ENCODE peak calls at places on chromosomes 16 and 17, in eight cellular contexts. One of them, this sample, is unnamed.

GRCh38 chr16:17320009-17320408 is 150.8 kb downstream of the XYLT1 start:
- DNase-seq in transverse colon: no peak
- DNase-seq in MM.1S: no peak
- DNase-seq in A549: no peak
- DNase-seq in left ventricle myocardium inferior: no peak
- DNase-seq in AG10803: no peak
- DNase-seq in testis: no peak
- DNase-seq in fibroblast of pulmonary artery: no peak
- DNase-seq in this sample: no peak

GRCh38 chr17:73396429-73397277 is 84.9 kb upstream of the CDC42EP4 start:
- DNase-seq in A549: no peak
- DNase-seq in MM.1S: no peak
- DNase-seq in transverse colon: no peak
- DNase-seq in fibroblast of pulmonary artery: no peak
- DNase-seq in AG10803: no peak
- DNase-seq in testis: no peak
- DNase-seq in left ventricle myocardium inferior: no peak
- DNase-seq in this sample: no peak

GRCh38 chr17:10618202-10618635 is 38.9 kb downstream of the MYH3 start:
- DNase-seq in A549: peak
- DNase-seq in left ventricle myocardium inferior: peak
- DNase-seq in AG10803: peak
- DNase-seq in fibroblast of pulmonary artery: peak
- DNase-seq in MM.1S: peak
- DNase-seq in transverse colon: peak
- DNase-seq in testis: peak
- DNase-seq in this sample: peak

GRCh38 chr17:73985466-73986015 is 217.9 kb upstream of the RPL38 start:
- DNase-seq in A549: no peak
- DNase-seq in MM.1S: no peak
- DNase-seq in transverse colon: no peak
- DNase-seq in testis: no peak
- DNase-seq in left ventricle myocardium inferior: no peak
- DNase-seq in fibroblast of pulmonary artery: no peak
- DNase-seq in AG10803: no peak
- DNase-seq in this sample: no peak

GRCh38 chr17:31493656-31494155 is 102.2 kb downstream of the RAB11FIP4 start:
- DNase-seq in A549: no peak
- DNase-seq in transverse colon: peak
- DNase-seq in fibroblast of pulmonary artery: no peak
- DNase-seq in left ventricle myocardium inferior: no peak
- DNase-seq in AG10803: no peak
- DNase-seq in testis: no peak
- DNase-seq in MM.1S: no peak
- DNase-seq in this sample: no peak

GRCh38 chr17:80866050-80866793 is 125.4 kb upstream of the CHMP6 start:
- DNase-seq in MM.1S: peak
- DNase-seq in testis: peak
- DNase-seq in transverse colon: peak
- DNase-seq in AG10803: peak
- DNase-seq in left ventricle myocardium inferior: peak
- DNase-seq in fibroblast of pulmonary artery: peak
- DNase-seq in A549: peak
- DNase-seq in this sample: peak

GRCh38 chr16:85715169-85716015 is 26.6 kb upstream of the GINS2 start:
- DNase-seq in fibroblast of pulmonary artery: peak
- DNase-seq in left ventricle myocardium inferior: no peak
- DNase-seq in A549: no peak
- DNase-seq in transverse colon: no peak
- DNase-seq in AG10803: no peak
- DNase-seq in testis: no peak
- DNase-seq in MM.1S: no peak
- DNase-seq in this sample: no peak

GRCh38 chr17:74228326-74228978 is 15.1 kb downstream of the TTYH2 start:
- DNase-seq in A549: no peak
- DNase-seq in fibroblast of pulmonary artery: no peak
- DNase-seq in left ventricle myocardium inferior: no peak
- DNase-seq in AG10803: no peak
- DNase-seq in MM.1S: no peak
- DNase-seq in testis: no peak
- DNase-seq in transverse colon: no peak
- DNase-seq in this sample: no peak

GRCh38 chr17:82551779-82552457 is 32.4 kb downstream of the FOXK2 start:
- DNase-seq in A549: peak
- DNase-seq in testis: peak
- DNase-seq in MM.1S: peak
- DNase-seq in transverse colon: peak
- DNase-seq in AG10803: peak
- DNase-seq in left ventricle myocardium inferior: peak
- DNase-seq in fibroblast of pulmonary artery: peak
- DNase-seq in this sample: peak

GRCh38 chr17:57442914-57443571 is 186.7 kb downstream of the MSI2 start:
- DNase-seq in fibroblast of pulmonary artery: no peak
- DNase-seq in testis: peak
- DNase-seq in transverse colon: peak
- DNase-seq in AG10803: peak
- DNase-seq in MM.1S: no peak
- DNase-seq in A549: no peak
- DNase-seq in left ventricle myocardium inferior: peak
- DNase-seq in this sample: no peak

GRCh38 chr17:82400830-82401229 is 17.3 kb upstream of the HEXD start:
- DNase-seq in A549: no peak
- DNase-seq in testis: no peak
- DNase-seq in AG10803: peak
- DNase-seq in transverse colon: peak
- DNase-seq in left ventricle myocardium inferior: peak
- DNase-seq in fibroblast of pulmonary artery: no peak
- DNase-seq in MM.1S: peak
- DNase-seq in this sample: peak

GRCh38 chr17:1039511-1040215 is 42.7 kb downstream of the TIMM22 start:
- DNase-seq in AG10803: no peak
- DNase-seq in fibroblast of pulmonary artery: peak
- DNase-seq in transverse colon: peak
- DNase-seq in left ventricle myocardium inferior: peak
- DNase-seq in A549: no peak
- DNase-seq in MM.1S: no peak
- DNase-seq in testis: peak
- DNase-seq in this sample: no peak

GRCh38 chr17:7912927-7913524 is 3.1 kb downstream of the RNF227 start:
- DNase-seq in fibroblast of pulmonary artery: peak
- DNase-seq in testis: peak
- DNase-seq in A549: peak
- DNase-seq in left ventricle myocardium inferior: no peak
- DNase-seq in AG10803: peak
- DNase-seq in transverse colon: no peak
- DNase-seq in MM.1S: peak
- DNase-seq in this sample: peak

GRCh38 chr17:34582185-34582900 is 3.0 kb downstream of the TMEM132E start:
- DNase-seq in MM.1S: no peak
- DNase-seq in fibroblast of pulmonary artery: no peak
- DNase-seq in transverse colon: no peak
- DNase-seq in A549: no peak
- DNase-seq in testis: peak
- DNase-seq in AG10803: no peak
- DNase-seq in left ventricle myocardium inferior: no peak
- DNase-seq in this sample: no peak

DNA sequence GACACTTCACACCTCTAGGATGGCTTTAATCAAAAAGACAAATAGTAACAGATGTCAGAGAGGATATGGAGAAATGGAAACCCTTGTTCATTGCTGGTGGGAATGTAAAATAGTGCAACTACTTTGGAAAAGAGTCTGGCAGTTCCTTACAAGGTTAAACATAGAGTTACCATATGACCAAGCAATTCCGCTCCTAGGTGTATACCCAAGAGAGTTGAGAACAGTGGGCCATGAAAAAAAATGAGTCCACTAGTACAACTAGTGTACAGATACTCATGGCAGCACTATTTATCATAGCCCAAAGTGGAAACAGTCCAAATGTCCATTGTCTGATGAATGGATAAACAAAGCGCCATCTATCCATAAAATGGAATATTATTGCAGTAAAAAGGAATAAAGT is 39.1 kb downstream of the OR1D5 start:
- DNase-seq in transverse colon: no peak
- DNase-seq in left ventricle myocardium inferior: no peak
- DNase-seq in MM.1S: no peak
- DNase-seq in AG10803: no peak
- DNase-seq in fibroblast of pulmonary artery: no peak
- DNase-seq in testis: no peak
- DNase-seq in A549: no peak
- DNase-seq in this sample: no peak
- TF ChIP-seq CTCF in transverse colon: no peak
- TF ChIP-seq CTCF in left ventricle myocardium inferior: no peak
- TF ChIP-seq CTCF in MM.1S: no peak
- TF ChIP-seq CTCF in AG10803: no peak
- TF ChIP-seq CTCF in fibroblast of pulmonary artery: no peak
- TF ChIP-seq CTCF in testis: no peak
- TF ChIP-seq CTCF in A549: no peak
- TF ChIP-seq CTCF in this sample: no peak

GRCh38 chr17:43917348-43918025 is 10.2 kb upstream of the MPP2 start:
- DNase-seq in AG10803: peak
- DNase-seq in transverse colon: peak
- DNase-seq in left ventricle myocardium inferior: peak
- DNase-seq in fibroblast of pulmonary artery: peak
- DNase-seq in MM.1S: peak
- DNase-seq in testis: peak
- DNase-seq in A549: no peak
- DNase-seq in this sample: peak

GRCh38 chr17:43917016-43917347 is 9.6 kb upstream of the MPP2 start:
- DNase-seq in MM.1S: no peak
- DNase-seq in fibroblast of pulmonary artery: no peak
- DNase-seq in left ventricle myocardium inferior: no peak
- DNase-seq in testis: no peak
- DNase-seq in A549: no peak
- DNase-seq in transverse colon: no peak
- DNase-seq in AG10803: no peak
- DNase-seq in this sample: no peak

GRCh38 chr17:43915561-43915960 is 8.2 kb upstream of the MPP2 start:
- DNase-seq in fibroblast of pulmonary artery: no peak
- DNase-seq in testis: no peak
- DNase-seq in A549: no peak
- DNase-seq in AG10803: peak
- DNase-seq in MM.1S: no peak
- DNase-seq in transverse colon: no peak
- DNase-seq in left ventricle myocardium inferior: no peak
- DNase-seq in this sample: no peak

GRCh38 chr17:43918026-43918389 is 10.7 kb upstream of the MPP2 start:
- DNase-seq in testis: no peak
- DNase-seq in MM.1S: no peak
- DNase-seq in transverse colon: no peak
- DNase-seq in left ventricle myocardium inferior: no peak
- DNase-seq in fibroblast of pulmonary artery: no peak
- DNase-seq in AG10803: no peak
- DNase-seq in A549: no peak
- DNase-seq in this sample: no peak

DNA sequence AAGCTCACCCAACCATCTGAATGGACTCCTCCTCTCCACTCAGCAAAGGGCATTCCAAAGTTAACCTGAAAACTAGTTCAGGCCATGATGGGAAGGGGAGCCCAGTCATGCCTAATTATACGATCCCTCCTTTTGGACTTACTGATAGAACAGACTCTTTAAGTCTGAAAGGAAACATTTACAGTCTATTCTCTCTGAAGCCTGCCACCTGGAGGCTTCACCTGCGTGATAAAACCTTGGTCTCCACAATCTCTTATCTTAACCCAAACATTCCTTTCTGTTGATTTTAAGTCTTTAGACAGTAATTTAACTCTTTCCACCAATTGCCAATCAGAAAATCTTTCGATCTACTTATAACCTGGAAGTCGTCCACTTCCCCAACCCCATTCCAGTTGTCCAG is 9.0 kb upstream of the MPP2 start:
- DNase-seq in left ventricle myocardium inferior: no peak
- DNase-seq in testis: no peak
- DNase-seq in transverse colon: no peak
- DNase-seq in A549: no peak
- DNase-seq in MM.1S: peak
- DNase-seq in AG10803: no peak
- DNase-seq in fibroblast of pulmonary artery: no peak
- DNase-seq in this sample: no peak
- TF ChIP-seq CTCF in left ventricle myocardium inferior: no peak
- TF ChIP-seq CTCF in testis: no peak
- TF ChIP-seq CTCF in transverse colon: no peak
- TF ChIP-seq CTCF in A549: no peak
- TF ChIP-seq CTCF in MM.1S: peak
- TF ChIP-seq CTCF in AG10803: no peak
- TF ChIP-seq CTCF in fibroblast of pulmonary artery: no peak
- TF ChIP-seq CTCF in this sample: no peak

DNA sequence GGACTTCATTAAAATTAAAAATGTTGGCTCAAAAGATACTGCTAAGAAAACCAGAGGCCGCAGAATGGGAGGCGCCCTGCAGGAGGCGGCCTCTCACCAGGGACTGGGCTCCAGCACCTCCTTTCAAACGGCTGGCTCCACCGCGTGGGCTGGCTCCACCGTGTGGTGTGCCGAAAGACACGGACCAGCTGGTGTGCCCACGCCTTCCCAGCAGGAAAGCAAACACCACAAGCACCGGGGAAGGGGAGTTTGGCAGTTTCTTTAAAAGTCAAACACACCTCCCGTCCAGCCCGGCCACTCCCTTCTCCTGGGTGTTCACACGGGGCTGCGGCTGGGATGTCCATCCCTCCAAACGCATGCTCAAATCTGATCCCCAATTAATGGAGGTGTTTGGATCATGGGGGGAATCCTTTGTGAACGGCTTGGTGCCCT is 13.9 kb downstream of the HAGH start:
- DNase-seq in fibroblast of pulmonary artery: peak
- DNase-seq in A549: peak
- DNase-seq in left ventricle myocardium inferior: peak
- DNase-seq in AG10803: peak
- DNase-seq in testis: peak
- DNase-seq in transverse colon: peak
- DNase-seq in MM.1S: no peak
- DNase-seq in this sample: no peak
- TF ChIP-seq CTCF in fibroblast of pulmonary artery: peak
- TF ChIP-seq CTCF in A549: peak
- TF ChIP-seq CTCF in left ventricle myocardium inferior: peak
- TF ChIP-seq CTCF in AG10803: peak
- TF ChIP-seq CTCF in testis: peak
- TF ChIP-seq CTCF in transverse colon: peak
- TF ChIP-seq CTCF in MM.1S: no peak
- TF ChIP-seq CTCF in this sample: peak

DNA sequence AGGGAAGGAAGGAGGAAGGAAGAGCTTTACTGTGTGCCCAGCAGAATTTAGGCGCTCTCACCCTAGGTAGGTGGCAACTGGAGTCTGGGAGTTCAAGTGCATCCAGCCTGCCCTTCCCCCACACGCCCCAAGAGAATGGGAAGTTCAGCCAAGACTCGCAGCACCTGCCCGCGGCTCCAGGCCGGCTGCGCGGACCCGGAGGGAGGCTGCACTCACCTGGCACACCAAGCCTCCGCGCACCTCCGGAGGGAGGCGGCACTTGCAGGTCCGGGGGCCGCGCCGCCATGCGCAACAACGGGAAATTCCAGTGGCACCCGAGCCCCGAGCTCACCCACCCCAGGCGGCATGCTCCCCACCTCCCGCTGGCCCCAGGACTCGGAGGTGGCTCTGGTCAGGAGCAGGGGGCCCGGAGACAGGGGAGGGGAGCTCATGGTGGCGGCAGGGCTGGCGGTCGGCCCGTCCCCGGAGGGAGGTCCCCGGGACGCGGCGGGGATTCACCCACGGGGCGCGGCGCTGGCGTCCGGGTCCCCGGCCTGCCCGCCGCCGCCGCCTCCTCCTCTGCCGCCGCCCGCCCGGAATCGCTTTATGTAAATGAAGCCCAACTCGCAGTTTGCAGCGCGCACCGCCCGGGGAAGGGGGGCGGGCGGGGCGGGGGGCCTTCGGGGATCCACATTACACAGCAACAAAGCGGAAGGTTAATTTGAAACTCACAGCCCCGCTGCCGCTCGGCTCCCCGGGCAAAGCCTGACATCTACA is at the start of gene ZFHX3:
- DNase-seq in transverse colon: peak
- DNase-seq in A549: no peak
- DNase-seq in left ventricle myocardium inferior: peak
- DNase-seq in testis: peak
- DNase-seq in AG10803: peak
- DNase-seq in MM.1S: peak
- DNase-seq in fibroblast of pulmonary artery: peak
- DNase-seq in this sample: peak
- TF ChIP-seq CTCF in transverse colon: peak
- TF ChIP-seq CTCF in A549: peak
- TF ChIP-seq CTCF in left ventricle myocardium inferior: peak
- TF ChIP-seq CTCF in testis: no peak
- TF ChIP-seq CTCF in AG10803: peak
- TF ChIP-seq CTCF in MM.1S: no peak
- TF ChIP-seq CTCF in fibroblast of pulmonary artery: no peak
- TF ChIP-seq CTCF in this sample: no peak